ENCODE peak calls at places on chromosomes 2 and 18, in ten cellular contexts. One of them, this sample, is unnamed.

GRCh38 chr2:29114841-29115609 is at the start of gene CLIP4:
- DNase-seq in adrenal gland: peak; percentile 62
- DNase-seq in thyroid gland: peak; percentile 84
- DNase-seq in ovary: peak; percentile 84
- DNase-seq in cardiac muscle cell: peak; percentile 78
- DNase-seq in DND-41: peak; percentile 18
- DNase-seq in neural progenitor cell: peak; percentile 70
- DNase-seq in heart left ventricle: peak; percentile 76
- DNase-seq in fibroblast of lung: peak; percentile 60
- DNase-seq in PC-3: peak; percentile 29
- DNase-seq in this sample: peak; percentile 56

GRCh38 chr2:42951263-42951938 is 159.0 kb upstream of the HAAO start:
- DNase-seq in adrenal gland: no peak
- DNase-seq in thyroid gland: no peak
- DNase-seq in ovary: no peak
- DNase-seq in cardiac muscle cell: no peak
- DNase-seq in DND-41: no peak
- DNase-seq in neural progenitor cell: no peak
- DNase-seq in heart left ventricle: peak; percentile 72
- DNase-seq in fibroblast of lung: no peak
- DNase-seq in PC-3: no peak
- DNase-seq in this sample: no peak

GRCh38 chr18:39863916-39864315 is 2091.1 kb upstream of the PIK3C3 start:
- DNase-seq in adrenal gland: no peak
- DNase-seq in thyroid gland: peak; percentile 11
- DNase-seq in ovary: no peak
- DNase-seq in cardiac muscle cell: no peak
- DNase-seq in DND-41: no peak
- DNase-seq in neural progenitor cell: no peak
- DNase-seq in heart left ventricle: no peak
- DNase-seq in fibroblast of lung: no peak
- DNase-seq in PC-3: no peak
- DNase-seq in this sample: no peak

GRCh38 chr2:150872919-150873772 is 385.7 kb upstream of the RND3 start:
- DNase-seq in adrenal gland: peak; percentile 26
- DNase-seq in thyroid gland: no peak
- DNase-seq in ovary: no peak
- DNase-seq in cardiac muscle cell: peak; percentile 52
- DNase-seq in DND-41: peak; percentile 43
- DNase-seq in neural progenitor cell: peak; percentile 25
- DNase-seq in heart left ventricle: no peak
- DNase-seq in fibroblast of lung: peak; percentile 47
- DNase-seq in PC-3: no peak
- DNase-seq in this sample: no peak

GRCh38 chr18:34039194-34039593 is 185.5 kb downstream of the NOL4 start:
- DNase-seq in adrenal gland: no peak
- DNase-seq in thyroid gland: no peak
- DNase-seq in ovary: no peak
- DNase-seq in cardiac muscle cell: no peak
- DNase-seq in DND-41: peak; percentile 19
- DNase-seq in neural progenitor cell: no peak
- DNase-seq in heart left ventricle: no peak
- DNase-seq in fibroblast of lung: peak; percentile 4
- DNase-seq in PC-3: no peak
- DNase-seq in this sample: no peak

GRCh38 chr2:237128026-237128703 is 42.5 kb downstream of the COPS8 start:
- DNase-seq in adrenal gland: peak; percentile 89
- DNase-seq in thyroid gland: peak; percentile 92
- DNase-seq in ovary: peak; percentile 95
- DNase-seq in cardiac muscle cell: peak; percentile 99
- DNase-seq in DND-41: peak; percentile 54
- DNase-seq in neural progenitor cell: peak; percentile 44
- DNase-seq in heart left ventricle: peak; percentile 91
- DNase-seq in fibroblast of lung: peak; percentile 100
- DNase-seq in PC-3: peak; percentile 93
- DNase-seq in this sample: no peak

GRCh38 chr2:106858810-106859209 is 27.2 kb downstream of the ST6GAL2 start:
- DNase-seq in adrenal gland: no peak
- DNase-seq in thyroid gland: no peak
- DNase-seq in ovary: no peak
- DNase-seq in cardiac muscle cell: no peak
- DNase-seq in DND-41: no peak
- DNase-seq in neural progenitor cell: no peak
- DNase-seq in heart left ventricle: no peak
- DNase-seq in fibroblast of lung: no peak
- DNase-seq in PC-3: no peak
- DNase-seq in this sample: no peak

GRCh38 chr2:134228493-134228903 is 25.4 kb upstream of the MGAT5 start:
- DNase-seq in adrenal gland: no peak
- DNase-seq in thyroid gland: no peak
- DNase-seq in ovary: no peak
- DNase-seq in cardiac muscle cell: no peak
- DNase-seq in DND-41: no peak
- DNase-seq in neural progenitor cell: no peak
- DNase-seq in heart left ventricle: no peak
- DNase-seq in fibroblast of lung: no peak
- DNase-seq in PC-3: peak; percentile 17
- DNase-seq in this sample: no peak

GRCh38 chr2:100381240-100381639 is 36.2 kb downstream of the CHST10 start:
- DNase-seq in adrenal gland: peak; percentile 87
- DNase-seq in thyroid gland: peak; percentile 90
- DNase-seq in ovary: peak; percentile 85
- DNase-seq in cardiac muscle cell: peak; percentile 84
- DNase-seq in DND-41: peak; percentile 84
- DNase-seq in neural progenitor cell: peak; percentile 81
- DNase-seq in heart left ventricle: peak; percentile 66
- DNase-seq in fibroblast of lung: peak; percentile 80
- DNase-seq in PC-3: peak; percentile 88
- DNase-seq in this sample: peak; percentile 46

GRCh38 chr2:210038078-210038477 is 35.6 kb downstream of the RPE start:
- DNase-seq in adrenal gland: no peak
- DNase-seq in thyroid gland: no peak
- DNase-seq in ovary: no peak
- DNase-seq in cardiac muscle cell: no peak
- DNase-seq in DND-41: no peak
- DNase-seq in neural progenitor cell: no peak
- DNase-seq in heart left ventricle: no peak
- DNase-seq in fibroblast of lung: no peak
- DNase-seq in PC-3: no peak
- DNase-seq in this sample: no peak

GRCh38 chr2:101337877-101338276 is 29.4 kb upstream of the RNF149 start:
- DNase-seq in adrenal gland: no peak
- DNase-seq in thyroid gland: no peak
- DNase-seq in ovary: no peak
- DNase-seq in cardiac muscle cell: peak; percentile 31
- DNase-seq in DND-41: no peak
- DNase-seq in neural progenitor cell: no peak
- DNase-seq in heart left ventricle: no peak
- DNase-seq in fibroblast of lung: peak; percentile 15
- DNase-seq in PC-3: peak; percentile 62
- DNase-seq in this sample: no peak

GRCh38 chr2:39932198-39932597 is 153.1 kb upstream of the THUMPD2 start:
- DNase-seq in adrenal gland: no peak
- DNase-seq in thyroid gland: no peak
- DNase-seq in ovary: no peak
- DNase-seq in cardiac muscle cell: no peak
- DNase-seq in DND-41: no peak
- DNase-seq in neural progenitor cell: no peak
- DNase-seq in heart left ventricle: no peak
- DNase-seq in fibroblast of lung: no peak
- DNase-seq in PC-3: peak; percentile 39
- DNase-seq in this sample: no peak

GRCh38 chr18:65706646-65707045 is 44.2 kb upstream of the CDH7 start:
- DNase-seq in adrenal gland: no peak
- DNase-seq in thyroid gland: no peak
- DNase-seq in ovary: no peak
- DNase-seq in cardiac muscle cell: no peak
- DNase-seq in DND-41: no peak
- DNase-seq in neural progenitor cell: no peak
- DNase-seq in heart left ventricle: no peak
- DNase-seq in fibroblast of lung: no peak
- DNase-seq in PC-3: no peak
- DNase-seq in this sample: no peak

GRCh38 chr18:57208056-57208455 is 61.2 kb downstream of the BOD1L2 start:
- DNase-seq in adrenal gland: no peak
- DNase-seq in thyroid gland: no peak
- DNase-seq in ovary: no peak
- DNase-seq in cardiac muscle cell: no peak
- DNase-seq in DND-41: no peak
- DNase-seq in neural progenitor cell: no peak
- DNase-seq in heart left ventricle: no peak
- DNase-seq in fibroblast of lung: no peak
- DNase-seq in PC-3: no peak
- DNase-seq in this sample: no peak

GRCh38 chr2:105744091-105744908 is 412 bp upstream of the NCK2 start:
- DNase-seq in adrenal gland: peak; percentile 71
- DNase-seq in thyroid gland: peak; percentile 68
- DNase-seq in ovary: peak; percentile 77
- DNase-seq in cardiac muscle cell: peak; percentile 68
- DNase-seq in DND-41: peak; percentile 75
- DNase-seq in neural progenitor cell: peak; percentile 86
- DNase-seq in heart left ventricle: peak; percentile 76
- DNase-seq in fibroblast of lung: peak; percentile 34
- DNase-seq in PC-3: peak; percentile 64
- DNase-seq in this sample: peak; percentile 71
- H3K4me1 ChIP-seq in adrenal gland: peaks cover 43% of the 10 kb centered on the region
- H3K4me1 ChIP-seq in thyroid gland: peaks cover 44% of the 10 kb centered on the region
- H3K4me1 ChIP-seq in ovary: peaks cover 18% of the 10 kb centered on the region
- H3K4me1 ChIP-seq in cardiac muscle cell: no peaks in the 10 kb centered on the region
- H3K4me1 ChIP-seq in DND-41: peaks cover 43% of the 10 kb centered on the region
- H3K4me1 ChIP-seq in neural progenitor cell: peaks cover 10% of the 10 kb centered on the region
- H3K4me1 ChIP-seq in heart left ventricle: peaks cover 35% of the 10 kb centered on the region
- H3K4me1 ChIP-seq in fibroblast of lung: peaks cover 14% of the 10 kb centered on the region
- H3K4me1 ChIP-seq in PC-3: peaks cover 18% of the 10 kb centered on the region
- H3K4me1 ChIP-seq in this sample: peaks cover 77% of the 10 kb centered on the region

DNA sequence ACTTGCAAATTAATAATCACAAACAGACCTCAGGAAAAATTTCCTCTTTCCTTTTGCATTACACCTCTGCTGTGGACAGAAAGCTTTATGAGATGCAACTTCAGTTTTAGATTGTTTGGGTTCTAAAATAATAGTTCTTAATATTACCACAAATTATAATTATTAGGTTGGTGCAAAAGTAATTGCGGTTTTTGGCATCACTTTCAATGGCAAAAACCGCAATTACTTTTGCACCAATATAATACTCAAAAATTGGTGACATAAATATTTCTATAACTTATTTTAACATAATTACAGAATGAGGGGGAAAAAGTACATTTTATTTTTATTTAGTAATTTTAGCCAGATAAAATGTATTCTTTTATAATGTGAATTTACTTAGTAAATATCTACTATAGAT is 804.4 kb upstream of the FAM98A start:
- DNase-seq in adrenal gland: no peak
- DNase-seq in thyroid gland: no peak
- DNase-seq in ovary: no peak
- DNase-seq in cardiac muscle cell: no peak
- DNase-seq in DND-41: no peak
- DNase-seq in neural progenitor cell: no peak
- DNase-seq in heart left ventricle: no peak
- DNase-seq in fibroblast of lung: no peak
- DNase-seq in PC-3: no peak
- DNase-seq in this sample: no peak
- H3K27ac ChIP-seq in adrenal gland: no peak overlapping the region
- H3K27ac ChIP-seq in thyroid gland: no peak overlapping the region
- H3K27ac ChIP-seq in ovary: no peak overlapping the region
- H3K27ac ChIP-seq in cardiac muscle cell: no peak overlapping the region
- H3K27ac ChIP-seq in DND-41: no peak overlapping the region
- H3K27ac ChIP-seq in neural progenitor cell: no peak overlapping the region
- H3K27ac ChIP-seq in heart left ventricle: no peak overlapping the region
- H3K27ac ChIP-seq in fibroblast of lung: no peak overlapping the region
- H3K27ac ChIP-seq in PC-3: no peak overlapping the region
- H3K27ac ChIP-seq in this sample: no peak overlapping the region

DNA sequence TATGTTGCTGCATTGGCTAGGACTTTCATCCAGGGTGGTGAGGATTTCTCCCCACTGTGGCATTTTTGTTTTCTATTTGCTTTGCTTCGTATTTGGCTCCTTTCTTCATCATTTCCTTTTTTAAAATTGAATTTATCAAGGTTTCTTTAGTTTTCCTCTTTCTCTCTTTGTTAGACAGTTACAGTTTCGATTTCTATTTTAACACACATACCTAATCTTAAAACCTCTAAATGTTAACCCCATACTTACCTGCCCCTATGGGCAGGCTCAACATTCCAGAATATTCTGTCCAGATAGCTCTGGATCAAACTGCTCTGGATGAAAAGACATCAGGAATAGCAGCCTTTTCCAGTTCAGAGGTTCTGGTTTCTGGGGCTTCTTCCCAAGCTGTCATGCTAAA is 49.2 kb downstream of the DIPK1C start:
- DNase-seq in adrenal gland: no peak
- DNase-seq in thyroid gland: no peak
- DNase-seq in ovary: no peak
- DNase-seq in cardiac muscle cell: no peak
- DNase-seq in DND-41: no peak
- DNase-seq in neural progenitor cell: no peak
- DNase-seq in heart left ventricle: no peak
- DNase-seq in fibroblast of lung: no peak
- DNase-seq in PC-3: no peak
- DNase-seq in this sample: no peak
- H3K4me3 ChIP-seq in adrenal gland: no peak overlapping the region
- H3K4me3 ChIP-seq in thyroid gland: no peak overlapping the region
- H3K4me3 ChIP-seq in ovary: no peak overlapping the region
- H3K4me3 ChIP-seq in cardiac muscle cell: no peak overlapping the region
- H3K4me3 ChIP-seq in DND-41: no peak overlapping the region
- H3K4me3 ChIP-seq in neural progenitor cell: no peak overlapping the region
- H3K4me3 ChIP-seq in heart left ventricle: no peak overlapping the region
- H3K4me3 ChIP-seq in fibroblast of lung: no peak overlapping the region
- H3K4me3 ChIP-seq in PC-3: no peak overlapping the region
- H3K4me3 ChIP-seq in this sample: peak overlapping the region; percentile 66

GRCh38 chr2:156340818-156341481 is 8.4 kb upstream of the NR4A2 start:
- DNase-seq in adrenal gland: no peak
- DNase-seq in thyroid gland: no peak
- DNase-seq in ovary: no peak
- DNase-seq in cardiac muscle cell: no peak
- DNase-seq in DND-41: no peak
- DNase-seq in neural progenitor cell: peak; percentile 61
- DNase-seq in heart left ventricle: no peak
- DNase-seq in fibroblast of lung: peak; percentile 74
- DNase-seq in PC-3: no peak
- DNase-seq in this sample: no peak

GRCh38 chr2:156339866-156340265 is 7.3 kb upstream of the NR4A2 start:
- DNase-seq in adrenal gland: no peak
- DNase-seq in thyroid gland: no peak
- DNase-seq in ovary: no peak
- DNase-seq in cardiac muscle cell: no peak
- DNase-seq in DND-41: no peak
- DNase-seq in neural progenitor cell: no peak
- DNase-seq in heart left ventricle: no peak
- DNase-seq in fibroblast of lung: no peak
- DNase-seq in PC-3: no peak
- DNase-seq in this sample: no peak

GRCh38 chr2:156340377-156340776 is 7.9 kb upstream of the NR4A2 start:
- DNase-seq in adrenal gland: no peak
- DNase-seq in thyroid gland: no peak
- DNase-seq in ovary: no peak
- DNase-seq in cardiac muscle cell: no peak
- DNase-seq in DND-41: no peak
- DNase-seq in neural progenitor cell: no peak
- DNase-seq in heart left ventricle: no peak
- DNase-seq in fibroblast of lung: no peak
- DNase-seq in PC-3: no peak
- DNase-seq in this sample: no peak

GRCh38 chr2:156339110-156339847 is 6.8 kb upstream of the NR4A2 start:
- DNase-seq in adrenal gland: no peak
- DNase-seq in thyroid gland: peak; percentile 67
- DNase-seq in ovary: no peak
- DNase-seq in cardiac muscle cell: no peak
- DNase-seq in DND-41: no peak
- DNase-seq in neural progenitor cell: no peak
- DNase-seq in heart left ventricle: peak; percentile 35
- DNase-seq in fibroblast of lung: no peak
- DNase-seq in PC-3: no peak
- DNase-seq in this sample: no peak

GRCh38 chr2:156338578-156338977 is 6.1 kb upstream of the NR4A2 start:
- DNase-seq in adrenal gland: no peak
- DNase-seq in thyroid gland: no peak
- DNase-seq in ovary: no peak
- DNase-seq in cardiac muscle cell: no peak
- DNase-seq in DND-41: no peak
- DNase-seq in neural progenitor cell: no peak
- DNase-seq in heart left ventricle: no peak
- DNase-seq in fibroblast of lung: no peak
- DNase-seq in PC-3: no peak
- DNase-seq in this sample: no peak
- H3K4me1 ChIP-seq in adrenal gland: peaks cover 34% of the 10 kb centered on the region
- H3K4me1 ChIP-seq in thyroid gland: peaks cover 23% of the 10 kb centered on the region
- H3K4me1 ChIP-seq in ovary: no peaks in the 10 kb centered on the region
- H3K4me1 ChIP-seq in cardiac muscle cell: no peaks in the 10 kb centered on the region
- H3K4me1 ChIP-seq in DND-41: peaks cover 75% of the 10 kb centered on the region
- H3K4me1 ChIP-seq in neural progenitor cell: peaks cover 13% of the 10 kb centered on the region
- H3K4me1 ChIP-seq in heart left ventricle: peaks cover 21% of the 10 kb centered on the region
- H3K4me1 ChIP-seq in fibroblast of lung: peaks cover 3% of the 10 kb centered on the region
- H3K4me1 ChIP-seq in PC-3: peaks cover 34% of the 10 kb centered on the region
- H3K4me1 ChIP-seq in this sample: peaks cover 49% of the 10 kb centered on the region